ENCODE peak calls at places on chromosomes 1 and 21, in four cellular contexts. T is fibroblast of pulmonary artery, E is SK-N-DZ, K is HEK293T. G is an unnamed sample.

GRCh38 chr1:84146375-84147032 is 2.4 kb downstream of the PRKACB start:
- DNase-seq in E (no peak), T (peak; percentile 67), K (no peak), G (no peak)

GRCh38 chr1:24369199-24369598 is 44.4 kb downstream of the STPG1 start:
- DNase-seq in T (peak; percentile 41), K (no peak), E (no peak), G (no peak)

GRCh38 chr1:1462318-1462966 is 9.1 kb upstream of the ATAD3B start:
- DNase-seq in T (peak; percentile 47), K (no peak), E (no peak), G (peak; percentile 71)

GRCh38 chr1:40389871-40390560 is 16.5 kb downstream of the SMAP2 start:
- DNase-seq in K (no peak), T (peak; percentile 73), E (no peak), G (no peak)

GRCh38 chr1:102434421-102434820 is 437.7 kb upstream of the OLFM3 start:
- DNase-seq in E (peak; percentile 29), K (peak; percentile 13), T (peak; percentile 3), G (peak; percentile 2)

GRCh38 chr1:3896396-3897000 is 3.6 kb downstream of the C1orf174 start:
- DNase-seq in K (no peak), T (no peak), E (no peak), G (no peak)

GRCh38 chr1:230464618-230465017 is 38.5 kb upstream of the PGBD5 start:
- DNase-seq in K (no peak), T (no peak), E (no peak), G (no peak)

GRCh38 chr1:71049951-71050598 is 2.5 kb upstream of the PTGER3 start:
- DNase-seq in K (peak; percentile 74), T (peak; percentile 87), E (peak; percentile 73), G (peak; percentile 82)

GRCh38 chr1:176217461-176218099 is 10.5 kb upstream of the COP1 start:
- DNase-seq in T (no peak), E (no peak), K (no peak), G (no peak)

GRCh38 chr1:53321366-53321765 is 6.5 kb downstream of the LRP8 start:
- DNase-seq in K (peak; percentile 27), T (no peak), E (peak; percentile 10), G (no peak)

GRCh38 chr1:197320991-197321531 is 53.0 kb downstream of the CRB1 start:
- DNase-seq in T (peak; percentile 85), E (no peak), K (no peak), G (no peak)

GRCh38 chr1:97186381-97186780 is 464.8 kb downstream of the PTBP2 start:
- DNase-seq in T (peak; percentile 22), K (no peak), E (peak; percentile 3), G (no peak)

GRCh38 chr1:167650266-167651160 is 20.5 kb downstream of the RCSD1 start:
- DNase-seq in E (no peak), K (no peak), T (no peak), G (no peak)

GRCh38 chr1:40855513-40855912 is 6.7 kb downstream of the CITED4 start:
- DNase-seq in K (peak; percentile 30), T (no peak), E (peak; percentile 22), G (no peak)

GRCh38 chr1:113615425-113615824 is 143.9 kb downstream of the PHTF1 start:
- DNase-seq in K (no peak), E (no peak), T (peak; percentile 53), G (no peak)

GRCh38 chr21:39084979-39085729 is 98.1 kb downstream of the PSMG1 start:
- DNase-seq in T (no peak), K (no peak), E (no peak), G (no peak)

GRCh38 chr21:45747233-45747766 is 103.8 kb downstream of the PCBP3 start:
- DNase-seq in K (no peak), E (no peak), T (no peak), G (no peak)

GRCh38 chr21:43906585-43907370 is 41.8 kb downstream of the AGPAT3 start:
- DNase-seq in E (no peak), T (no peak), K (no peak), G (peak; percentile 12)

GRCh38 chr1:11045428-11046269 is 1.4 kb downstream of the MASP2 start:
- DNase-seq in K (no peak), T (no peak), E (peak; percentile 69), G (peak; percentile 72)

GRCh38 chr1:59498640-59499039 is 201.7 kb downstream of the FGGY start:
- DNase-seq in K (no peak), E (no peak), T (peak; percentile 62), G (no peak)

GRCh38 chr21:44391345-44392091 is 38.1 kb downstream of the TRPM2 start:
- DNase-seq in E (no peak), K (no peak), T (no peak), G (no peak)

GRCh38 chr1:10835423-10836421 is 39.3 kb upstream of the CASZ1 start:
- DNase-seq in T (peak; percentile 28), K (peak; percentile 91), E (peak; percentile 71), G (peak; percentile 95)

GRCh38 chr21:14356771-14357170 is 26.2 kb downstream of the HSPA13 start:
- DNase-seq in E (no peak), K (no peak), T (peak; percentile 7), G (no peak)

GRCh38 chr1:25504706-25505560 is 38.5 kb upstream of the LDLRAP1 start:
- DNase-seq in E (no peak), K (no peak), T (peak; percentile 57), G (no peak)

GRCh38 chr1:203282720-203283542 is 22.4 kb upstream of the BTG2 start:
- DNase-seq in K (no peak), E (peak; percentile 94), T (no peak), G (peak; percentile 33)

GRCh38 chr1:155389831-155390230 is 69.1 kb downstream of the RUSC1 start:
- DNase-seq in K (no peak), T (peak; percentile 14), E (no peak), G (peak; percentile 37)

GRCh38 chr21:44657635-44658183 is at the start of gene KRTAP12-3:
- DNase-seq in T (no peak), K (no peak), E (no peak), G (no peak)

GRCh38 chr1:150466964-150467363 is 20.3 kb upstream of the TARS2 start:
- DNase-seq in K (no peak), T (no peak), E (no peak), G (no peak)

GRCh38 chr1:33328817-33329216 is 7.9 kb upstream of the A3GALT2 start:
- DNase-seq in K (no peak), E (no peak), T (no peak), G (no peak)

GRCh38 chr1:79549191-79549590 is 542.7 kb upstream of the ADGRL4 start:
- DNase-seq in K (no peak), E (no peak), T (no peak), G (no peak)

GRCh38 chr1:24193046-24193445 is 6.0 kb upstream of the IFNLR1 start:
- DNase-seq in T (peak; percentile 28), K (peak; percentile 28), E (no peak), G (no peak)

GRCh38 chr1:233587958-233588799 is 25.7 kb upstream of the KCNK1 start:
- DNase-seq in T (no peak), E (peak; percentile 13), K (peak; percentile 56), G (no peak)

GRCh38 chr1:91900538-91900937 is 14.6 kb upstream of the TGFBR3 start:
- DNase-seq in K (no peak), T (peak; percentile 93), E (no peak), G (no peak)

GRCh38 chr1:20037877-20038276 is 32.1 kb upstream of the PLA2G5 start:
- DNase-seq in K (no peak), E (no peak), T (no peak), G (no peak)